ENCODE peak calls at places on chromosomes 12 and 14, in eight cellular contexts. M is Peyer's patch, S is prostate gland, E is heart left ventricle, U is uterus, Z is endothelial cell of umbilical vein, N is sigmoid colon, A is ovary. F is an unnamed sample.

GRCh38 chr14:63542231-63542999 is 762 bp downstream of the PPP2R5E start:
- DNase-seq in E (peak), Z (peak), U (peak), S (peak), M (peak), N (no peak), A (no peak), F (peak)

GRCh38 chr12:50506753-50507473 is 2.1 kb downstream of the DIP2B start:
- DNase-seq in U (no peak), Z (peak), A (no peak), N (no peak), M (no peak), E (no peak), S (no peak), F (no peak)

GRCh38 chr12:32671930-32672785 is 6.9 kb upstream of the DNM1L start:
- DNase-seq in S (peak), A (peak), U (peak), N (no peak), Z (peak), M (no peak), E (no peak), F (no peak)

GRCh38 chr12:106106129-106106566 is 32.6 kb downstream of the NUAK1 start:
- DNase-seq in Z (no peak), S (no peak), N (no peak), U (peak), E (no peak), A (no peak), M (no peak), F (no peak)

GRCh38 chr12:115830070-115830469 is 447.4 kb downstream of the MED13L start:
- DNase-seq in U (no peak), N (no peak), E (no peak), Z (no peak), S (peak), A (no peak), M (no peak), F (no peak)

GRCh38 chr14:35362911-35363374 is 41.6 kb downstream of the NFKBIA start:
- DNase-seq in N (no peak), S (no peak), A (no peak), E (no peak), U (no peak), M (no peak), Z (peak), F (no peak)

GRCh38 chr14:74620497-74620921 is 8.5 kb upstream of the LTBP2 start:
- DNase-seq in A (no peak), M (no peak), Z (peak), U (no peak), S (no peak), N (no peak), E (peak), F (no peak)

GRCh38 chr14:67420102-67420739 is 8.3 kb upstream of the PLEK2 start:
- DNase-seq in M (peak), U (no peak), N (peak), E (no peak), Z (no peak), S (no peak), A (no peak), F (peak)

GRCh38 chr12:64039285-64039871 is 182.7 kb downstream of the KICS2 start:
- DNase-seq in U (no peak), M (no peak), Z (peak), A (no peak), N (no peak), E (no peak), S (peak), F (no peak)

GRCh38 chr14:72544615-72545387 is 349.1 kb downstream of the DPF3 start:
- DNase-seq in Z (no peak), S (no peak), M (no peak), U (no peak), A (peak), E (no peak), N (no peak), F (no peak)

GRCh38 chr12:127148318-127148717 is 1118.7 kb upstream of the TMEM132C start:
- DNase-seq in N (no peak), U (no peak), Z (no peak), M (no peak), A (no peak), E (no peak), S (no peak), F (no peak)

GRCh38 chr12:43338848-43339526 is 213.0 kb downstream of the ADAMTS20 start:
- DNase-seq in A (no peak), U (no peak), N (no peak), S (no peak), Z (peak), E (no peak), M (no peak), F (no peak)

GRCh38 chr12:12983420-12984035 is 16.5 kb downstream of the HEBP1 start:
- DNase-seq in A (no peak), Z (peak), M (no peak), E (no peak), U (peak), S (no peak), N (no peak), F (no peak)

GRCh38 chr14:70416717-70417349 is at the start of gene SYNJ2BP:
- DNase-seq in U (peak), E (peak), M (peak), A (peak), Z (peak), N (peak), S (peak), F (peak)
- TF ChIP-seq POLR2A in U (no peak), E (peak), M (no peak), A (no peak), Z (no peak), N (no peak), S (no peak), F (peak)

DNA sequence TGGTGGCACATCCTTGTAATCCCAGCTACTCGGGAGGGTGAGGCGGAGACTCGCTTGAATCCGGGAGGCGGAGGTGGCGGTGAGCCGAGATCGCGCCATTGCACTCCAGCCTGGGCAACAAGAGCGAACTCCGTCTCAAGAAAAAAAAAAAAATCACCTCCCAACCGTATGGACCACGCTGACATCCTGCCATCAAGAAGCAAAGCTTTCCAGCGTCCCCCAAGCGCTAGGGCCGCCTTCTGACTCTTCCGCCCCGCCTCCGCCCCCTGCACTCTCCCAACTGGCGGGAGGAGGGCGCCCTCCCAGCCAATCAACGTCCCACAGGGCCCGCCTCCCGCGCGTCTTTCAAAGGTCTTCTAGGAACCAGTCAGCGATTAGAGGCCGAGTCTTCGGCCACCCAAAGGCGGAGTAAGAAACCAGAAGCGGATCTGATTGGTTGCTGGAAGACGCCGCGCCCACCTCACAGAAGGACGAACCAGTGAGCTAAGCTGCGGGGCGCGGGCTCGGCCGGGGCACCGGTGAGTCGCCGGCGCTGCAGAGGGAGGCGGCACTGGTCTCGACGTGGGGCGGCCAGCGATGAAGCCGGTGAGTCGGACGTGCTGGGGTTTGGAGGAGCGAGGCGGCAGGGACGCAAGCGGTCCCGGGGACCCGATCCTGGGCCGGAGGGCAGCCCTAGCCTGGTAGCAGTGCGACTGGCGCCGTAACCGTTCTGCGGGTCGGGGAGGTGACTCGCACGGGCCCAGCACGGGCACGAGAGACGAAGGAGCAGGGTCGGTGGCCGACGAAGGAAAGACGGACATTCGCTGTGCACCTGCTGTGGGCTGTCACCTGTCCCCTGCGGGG is at the start of gene CDKN3:
- DNase-seq in S (peak), U (peak), E (peak), N (peak), A (peak), Z (peak), M (peak), F (peak)
- TF ChIP-seq POLR2A in S (peak), U (peak), E (peak), N (peak), A (peak), Z (peak), M (peak), F (peak)

GRCh38 chr12:54259194-54260011 is 20.5 kb downstream of the CBX5 start:
- DNase-seq in N (peak), M (peak), E (peak), S (peak), Z (peak), U (peak), A (peak), F (peak)
- TF ChIP-seq POLR2A in N (no peak), M (no peak), E (no peak), S (no peak), Z (peak), U (no peak), A (no peak), F (no peak)

GRCh38 chr12:46385439-46385838 is 12.9 kb upstream of the SLC38A2 start:
- DNase-seq in A (no peak), U (no peak), N (no peak), Z (peak), E (no peak), M (no peak), S (no peak), F (no peak)

GRCh38 chr12:46382974-46383653 is 10.5 kb upstream of the SLC38A2 start:
- DNase-seq in U (peak), E (peak), M (peak), Z (peak), A (peak), N (peak), S (peak), F (peak)

GRCh38 chr12:46382425-46382973 is 9.9 kb upstream of the SLC38A2 start:
- DNase-seq in E (no peak), M (no peak), S (no peak), U (peak), Z (no peak), A (peak), N (no peak), F (no peak)

GRCh38 chr12:46384451-46385301 is 12.1 kb upstream of the SLC38A2 start:
- DNase-seq in Z (no peak), U (no peak), S (no peak), A (no peak), M (no peak), N (no peak), E (no peak), F (no peak)

DNA sequence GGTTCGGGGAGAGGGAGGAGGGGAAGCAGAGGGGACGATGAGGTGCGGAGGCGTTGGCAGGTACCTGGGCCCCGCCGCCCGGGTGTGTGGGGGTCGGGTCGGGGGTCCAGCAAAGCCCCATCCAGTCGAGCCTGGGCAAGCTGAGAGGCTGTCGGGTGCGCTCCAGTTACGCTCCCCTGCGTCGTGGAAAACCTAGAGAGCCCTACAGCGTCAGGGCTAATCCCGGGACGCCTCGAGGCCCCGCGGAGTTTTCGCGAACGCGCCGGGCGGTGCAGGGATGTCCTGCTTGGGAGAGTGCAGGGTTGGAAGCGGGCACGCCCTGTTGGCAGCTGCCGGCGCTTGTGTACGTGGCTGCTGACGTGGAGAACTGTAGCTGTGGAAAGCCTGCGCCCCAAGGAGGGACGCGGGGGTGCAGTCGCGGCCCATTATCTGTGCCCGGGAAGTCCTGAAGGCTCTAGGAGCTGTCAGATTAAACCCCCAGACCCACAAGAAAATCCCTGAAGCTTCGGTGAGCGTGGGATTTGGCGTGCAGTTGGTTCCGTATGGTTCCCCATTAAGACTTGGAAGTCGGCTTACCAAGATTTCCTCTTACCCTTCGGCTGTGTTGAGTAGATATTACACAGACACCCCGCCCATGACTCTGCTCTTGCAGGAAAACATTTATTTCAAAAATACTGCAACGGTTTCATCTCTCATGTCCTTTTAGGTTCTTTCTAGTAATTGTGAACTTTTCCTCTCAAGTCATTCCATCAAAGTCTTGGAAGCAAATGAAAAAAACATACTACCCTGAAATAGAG is 11.3 kb upstream of the SLC38A2 start:
- DNase-seq in M (peak), E (peak), Z (peak), N (peak), U (peak), A (peak), S (peak), F (no peak)
- TF ChIP-seq POLR2A in M (peak), E (peak), Z (peak), N (peak), U (peak), A (peak), S (peak), F (peak)

GRCh38 chr12:53184828-53185227 is 4.1 kb upstream of the CSAD start:
- DNase-seq in Z (no peak), E (no peak), M (no peak), A (no peak), S (no peak), N (no peak), U (no peak), F (no peak)

GRCh38 chr12:53186745-53187144 is 6.0 kb upstream of the CSAD start:
- DNase-seq in E (no peak), N (no peak), A (no peak), U (no peak), Z (no peak), M (no peak), S (no peak), F (no peak)

GRCh38 chr12:53185582-53186153 is 4.9 kb upstream of the CSAD start:
- DNase-seq in M (no peak), N (no peak), U (no peak), A (no peak), Z (no peak), S (no peak), E (no peak), F (no peak)

GRCh38 chr12:53190108-53190729 is 9.5 kb upstream of the CSAD start:
- DNase-seq in S (peak), Z (peak), A (peak), M (no peak), U (peak), N (peak), E (peak), F (peak)

GRCh38 chr12:53187145-53187899 is 6.6 kb upstream of the CSAD start:
- DNase-seq in Z (no peak), E (no peak), U (no peak), N (no peak), A (no peak), S (no peak), M (no peak), F (no peak)
- TF ChIP-seq POLR2A in Z (no peak), E (no peak), U (no peak), N (no peak), A (no peak), S (no peak), M (no peak), F (no peak)

DNA sequence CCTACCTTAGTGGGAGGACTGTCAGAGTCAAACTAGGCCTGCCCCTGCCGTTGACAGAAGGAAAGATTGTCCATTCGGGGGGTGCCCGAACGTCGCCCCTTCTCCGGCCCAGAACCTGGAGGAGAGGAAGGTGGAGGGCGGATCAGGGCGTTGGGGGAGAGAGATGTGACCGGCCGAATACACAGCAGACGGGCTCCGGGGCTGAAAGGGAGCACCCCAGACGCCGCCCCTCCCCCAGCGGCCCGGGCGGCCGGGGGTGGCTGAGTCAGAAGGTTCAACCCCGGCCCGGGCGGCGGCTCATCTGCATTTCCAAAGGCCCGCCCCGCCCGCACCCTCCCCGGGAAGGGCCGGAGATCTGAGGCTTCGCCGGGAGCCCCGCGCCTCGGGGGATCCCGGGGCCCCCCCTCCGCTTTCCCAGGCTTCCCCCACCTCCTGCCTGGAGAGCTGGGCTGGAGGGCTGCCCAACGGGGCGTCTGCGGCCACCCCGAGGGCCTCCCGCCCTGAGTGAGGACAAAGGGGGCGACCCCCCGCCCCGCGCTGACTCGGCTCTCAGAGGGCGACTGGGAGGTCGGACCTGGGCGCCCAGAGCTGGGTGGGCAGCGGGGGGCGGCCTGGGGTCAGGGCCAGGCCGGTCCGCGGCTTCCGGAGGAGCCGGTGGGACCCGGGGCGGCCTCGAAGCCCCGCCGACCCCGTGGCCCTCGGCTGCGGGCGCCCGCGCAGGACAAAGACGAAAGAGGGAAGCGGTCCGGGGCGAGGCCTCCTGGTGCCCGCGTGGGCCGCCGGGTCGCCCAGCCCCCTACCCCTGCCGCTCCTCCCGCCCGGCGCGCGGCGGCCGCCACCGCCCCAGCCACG is 3.7 kb upstream of the SETD1B start:
- DNase-seq in N (peak), M (peak), S (peak), E (peak), A (peak), U (peak), Z (peak), F (peak)
- TF ChIP-seq POLR2A in N (peak), M (peak), S (peak), E (peak), A (peak), U (peak), Z (peak), F (peak)

DNA sequence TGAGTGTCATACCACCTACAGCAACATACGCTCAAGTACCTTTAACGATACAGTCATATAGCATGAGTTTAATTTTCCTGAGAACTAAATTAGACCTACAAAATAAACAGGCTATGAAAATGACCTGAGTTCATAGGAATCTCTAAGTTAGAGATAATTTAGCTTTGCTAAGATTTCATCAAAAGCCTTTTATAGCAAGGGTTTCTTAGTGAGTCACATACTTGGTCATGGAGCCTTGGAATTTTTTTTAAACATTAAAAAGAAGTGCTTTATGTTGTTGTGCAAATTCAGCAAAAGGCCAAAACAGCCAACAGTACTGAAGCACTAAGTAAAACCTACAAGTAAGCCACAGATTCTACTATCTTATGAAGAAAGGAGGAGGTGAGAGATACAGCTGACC is 93.6 kb upstream of the FERMT2 start:
- DNase-seq in M (no peak), S (no peak), N (no peak), Z (no peak), A (no peak), E (no peak), U (no peak), F (no peak)
- TF ChIP-seq POLR2A in M (no peak), S (no peak), N (no peak), Z (no peak), A (no peak), E (no peak), U (no peak), F (no peak)

DNA sequence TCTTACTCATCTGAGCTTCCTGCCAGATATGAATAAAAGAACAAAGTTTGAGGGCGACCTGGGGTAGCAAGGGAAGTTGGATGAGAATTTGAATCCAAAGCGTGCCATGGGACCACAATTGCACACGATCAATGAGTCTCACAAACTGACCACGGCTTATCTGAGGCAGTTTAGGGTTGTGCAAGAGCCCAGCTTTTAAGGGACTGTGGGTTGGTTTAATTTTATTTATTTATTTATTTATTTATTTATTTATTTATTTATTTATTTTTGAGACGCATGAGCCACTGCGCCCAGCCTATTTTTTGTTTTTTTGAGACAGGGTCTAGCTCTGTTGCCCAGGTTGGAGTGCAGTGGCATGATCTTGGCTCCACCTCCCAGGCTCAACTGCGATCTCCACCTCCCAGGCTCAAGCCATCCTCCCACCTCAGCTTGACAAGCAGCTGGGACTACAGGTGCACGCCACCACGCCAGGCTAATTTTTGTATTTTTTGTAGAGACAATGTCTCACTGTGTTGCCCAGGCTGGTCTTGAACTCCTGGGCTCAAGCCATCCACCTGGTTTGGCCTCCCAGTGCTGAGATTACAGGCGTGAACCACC is 1.1 kb downstream of the AMDHD1 start:
- DNase-seq in A (no peak), S (no peak), U (no peak), E (no peak), M (no peak), N (no peak), Z (no peak), F (no peak)
- TF ChIP-seq POLR2A in A (no peak), S (no peak), U (no peak), E (no peak), M (no peak), N (no peak), Z (no peak), F (no peak)

GRCh38 chr12:93736640-93737178 is 59.5 kb downstream of the CRADD start:
- DNase-seq in M (no peak), U (no peak), Z (no peak), S (no peak), N (no peak), A (no peak), E (no peak), F (no peak)
- TF ChIP-seq POLR2A in M (no peak), U (no peak), Z (no peak), S (no peak), N (no peak), A (no peak), E (no peak), F (no peak)

F was measured in GM12892.